ENCODE peak calls at places on chromosome 11, in ten cellular contexts. U is AG09309, M is Daoy, X is islet precursor cell, S is iPS-NIHi11, C is GDM1, E is mucosa of gallbladder, G is testis, Q is SIG-M5, B is mammary epithelial cell. I is an unnamed sample.

GRCh38 chr11:124725719-124726105 is 14.0 kb upstream of the NRGN start:
- DNase-seq in Q (no peak), C (peak; percentile 71), G (no peak), U (no peak), B (peak; percentile 65), E (no peak), S (no peak), X (no peak), M (peak; percentile 61), I (no peak)

GRCh38 chr11:46414899-46415298 is 23.3 kb upstream of the CHRM4 start:
- DNase-seq in E (no peak), X (no peak), C (no peak), B (no peak), U (no peak), G (no peak), Q (no peak), S (no peak), M (no peak), I (no peak)

GRCh38 chr11:106989056-106989455 is 29.2 kb downstream of the GUCY1A2 start:
- DNase-seq in S (no peak), Q (no peak), U (no peak), B (no peak), E (no peak), X (no peak), G (no peak), M (no peak), C (no peak), I (no peak)

GRCh38 chr11:130313383-130314183 is 1.1 kb downstream of the ZBTB44 start:
- DNase-seq in E (no peak), U (no peak), B (peak; percentile 36), G (no peak), X (no peak), C (no peak), M (no peak), Q (no peak), S (no peak), I (no peak)

GRCh38 chr11:29310706-29311342 is 706.0 kb downstream of the KCNA4 start:
- DNase-seq in E (no peak), C (no peak), X (no peak), G (no peak), U (no peak), S (no peak), Q (no peak), M (no peak), B (peak; percentile 22), I (no peak)

GRCh38 chr11:101129203-101129943 is at the start of gene PGR:
- DNase-seq in M (peak; percentile 4), G (peak; percentile 59), U (no peak), Q (no peak), C (no peak), B (no peak), X (peak; percentile 63), E (no peak), S (peak; percentile 78), I (no peak)

GRCh38 chr11:91952056-91952455 is 272.6 kb upstream of the FAT3 start:
- DNase-seq in C (no peak), M (no peak), E (no peak), S (no peak), U (no peak), G (no peak), X (no peak), B (no peak), Q (no peak), I (no peak)

GRCh38 chr11:65212226-65212801 is 30.6 kb downstream of the CAPN1 start:
- DNase-seq in E (no peak), B (no peak), M (no peak), C (no peak), U (no peak), X (no peak), G (no peak), Q (no peak), S (peak; percentile 37), I (no peak)

GRCh38 chr11:38835986-38836385 is 2237.9 kb upstream of the RAG2 start:
- DNase-seq in E (no peak), M (no peak), B (no peak), X (no peak), U (no peak), G (no peak), C (no peak), Q (no peak), S (no peak), I (no peak)

GRCh38 chr11:36469063-36469462 is 41.0 kb downstream of the TRAF6 start:
- DNase-seq in C (no peak), G (no peak), E (no peak), Q (no peak), B (no peak), X (peak; percentile 79), M (peak; percentile 80), U (no peak), S (peak; percentile 76), I (no peak)

GRCh38 chr11:65981101-65981740 is 19.7 kb downstream of the SART1 start:
- DNase-seq in C (no peak), B (no peak), Q (no peak), U (no peak), E (no peak), G (no peak), X (no peak), M (no peak), S (no peak), I (no peak)

GRCh38 chr11:112221263-112221835 is 4.9 kb upstream of the PTS start:
- DNase-seq in G (no peak), M (no peak), E (no peak), U (no peak), B (no peak), X (no peak), C (no peak), Q (no peak), S (no peak), I (no peak)

GRCh38 chr11:110184974-110185597 is 91.9 kb downstream of the ZC3H12C start:
- DNase-seq in S (no peak), U (no peak), M (no peak), Q (no peak), G (peak; percentile 52), C (no peak), X (no peak), B (peak; percentile 82), E (peak; percentile 56), I (no peak)

GRCh38 chr11:130131957-130132850 is 27.4 kb upstream of the ST14 start:
- DNase-seq in B (peak; percentile 65), S (peak; percentile 82), M (peak; percentile 48), E (peak; percentile 60), X (peak; percentile 68), C (peak; percentile 32), Q (no peak), U (peak; percentile 17), G (peak; percentile 39), I (no peak)

GRCh38 chr11:29319231-29319630 is 697.6 kb downstream of the KCNA4 start:
- DNase-seq in E (no peak), G (no peak), S (no peak), U (no peak), Q (no peak), M (no peak), B (no peak), C (no peak), X (no peak), I (no peak)

GRCh38 chr11:127182586-127183203 is 182.1 kb upstream of the KIRREL3 start:
- DNase-seq in S (no peak), G (no peak), Q (no peak), C (no peak), X (no peak), E (no peak), B (no peak), U (no peak), M (peak; percentile 61), I (no peak)

GRCh38 chr11:9861860-9862725 is 198.2 kb downstream of the SWAP70 start:
- DNase-seq in Q (no peak), M (peak; percentile 69), E (peak; percentile 59), G (peak; percentile 70), X (peak; percentile 72), U (peak; percentile 53), S (peak; percentile 68), C (peak; percentile 28), B (peak; percentile 60), I (peak; percentile 33)

GRCh38 chr11:45450189-45450588 is 164.0 kb upstream of the SYT13 start:
- DNase-seq in E (no peak), M (peak; percentile 13), B (no peak), S (no peak), G (no peak), Q (no peak), C (no peak), U (peak; percentile 35), X (no peak), I (peak; percentile 26)

GRCh38 chr11:34397120-34397519 is 39.3 kb upstream of the ABTB2 start:
- DNase-seq in B (no peak), U (no peak), Q (no peak), E (no peak), M (peak; percentile 17), X (no peak), G (no peak), C (no peak), S (no peak), I (no peak)

GRCh38 chr11:125343086-125343731 is 152.9 kb downstream of the FEZ1 start:
- DNase-seq in G (no peak), E (no peak), Q (no peak), S (no peak), C (no peak), U (no peak), M (no peak), X (no peak), B (no peak), I (no peak)

GRCh38 chr11:116930177-116930576 is 92.8 kb upstream of the APOA1 start:
- DNase-seq in E (peak; percentile 16), Q (no peak), G (no peak), S (no peak), B (peak; percentile 33), U (no peak), X (no peak), C (peak; percentile 7), M (no peak), I (no peak)

GRCh38 chr11:17388609-17389204 is at the start of gene KCNJ11:
- DNase-seq in B (no peak), Q (no peak), G (no peak), U (no peak), M (no peak), S (peak; percentile 51), C (no peak), X (no peak), E (no peak), I (no peak)